ENCODE peak calls at places on chromosomes 11 and 22, in six cellular contexts. One of them, this sample, is unnamed. For H3K4me1, the result is how much of the 10 kb centered on the place peaks cover.

GRCh38 chr22:40552070-40552469 is 84.4 kb downstream of the MRTFA start:
- DNase-seq in A549: no peak
- DNase-seq in adrenal gland: no peak
- DNase-seq in esophagus squamous epithelium: no peak
- DNase-seq in body of pancreas: no peak
- DNase-seq in heart left ventricle: peak
- DNase-seq in this sample: no peak

GRCh38 chr22:30876925-30877553 is 91.5 kb downstream of the MORC2 start:
- DNase-seq in A549: no peak
- DNase-seq in adrenal gland: peak
- DNase-seq in esophagus squamous epithelium: no peak
- DNase-seq in body of pancreas: peak
- DNase-seq in heart left ventricle: peak
- DNase-seq in this sample: peak

GRCh38 chr11:94794287-94795168 is 26.4 kb downstream of the AMOTL1 start:
- DNase-seq in A549: peak
- DNase-seq in adrenal gland: peak
- DNase-seq in esophagus squamous epithelium: no peak
- DNase-seq in body of pancreas: peak
- DNase-seq in heart left ventricle: peak
- DNase-seq in this sample: no peak

GRCh38 chr11:103959279-103959930 is 77.0 kb upstream of the DDI1 start:
- DNase-seq in A549: peak
- DNase-seq in adrenal gland: no peak
- DNase-seq in esophagus squamous epithelium: no peak
- DNase-seq in body of pancreas: no peak
- DNase-seq in heart left ventricle: no peak
- DNase-seq in this sample: no peak

GRCh38 chr22:40396882-40397281 is 26.5 kb downstream of the SGSM3 start:
- DNase-seq in A549: no peak
- DNase-seq in adrenal gland: no peak
- DNase-seq in esophagus squamous epithelium: no peak
- DNase-seq in body of pancreas: peak
- DNase-seq in heart left ventricle: no peak
- DNase-seq in this sample: no peak

GRCh38 chr11:109865558-109866186 is 227.5 kb upstream of the ZC3H12C start:
- DNase-seq in A549: peak
- DNase-seq in adrenal gland: peak
- DNase-seq in esophagus squamous epithelium: no peak
- DNase-seq in body of pancreas: peak
- DNase-seq in heart left ventricle: no peak
- DNase-seq in this sample: no peak

GRCh38 chr11:68525930-68526329 is 65.4 kb downstream of the PPP6R3 start:
- DNase-seq in A549: no peak
- DNase-seq in adrenal gland: no peak
- DNase-seq in esophagus squamous epithelium: no peak
- DNase-seq in body of pancreas: no peak
- DNase-seq in heart left ventricle: no peak
- DNase-seq in this sample: no peak

GRCh38 chr22:46758867-46759290 is 3.6 kb upstream of the TBC1D22A start:
- DNase-seq in A549: peak
- DNase-seq in adrenal gland: peak
- DNase-seq in esophagus squamous epithelium: no peak
- DNase-seq in body of pancreas: peak
- DNase-seq in heart left ventricle: no peak
- DNase-seq in this sample: no peak

GRCh38 chr11:64687204-64687603 is 35.8 kb downstream of the NRXN2 start:
- DNase-seq in A549: no peak
- DNase-seq in adrenal gland: peak
- DNase-seq in esophagus squamous epithelium: no peak
- DNase-seq in body of pancreas: peak
- DNase-seq in heart left ventricle: peak
- DNase-seq in this sample: peak

GRCh38 chr11:114168691-114169090 is 109.2 kb downstream of the ZBTB16 start:
- DNase-seq in A549: no peak
- DNase-seq in adrenal gland: no peak
- DNase-seq in esophagus squamous epithelium: no peak
- DNase-seq in body of pancreas: peak
- DNase-seq in heart left ventricle: no peak
- DNase-seq in this sample: peak

GRCh38 chr11:126319374-126319740 is 15.5 kb downstream of the DCPS start:
- DNase-seq in A549: no peak
- DNase-seq in adrenal gland: no peak
- DNase-seq in esophagus squamous epithelium: no peak
- DNase-seq in body of pancreas: no peak
- DNase-seq in heart left ventricle: no peak
- DNase-seq in this sample: no peak

GRCh38 chr22:21659864-21660525 is 5.8 kb upstream of the PPIL2 start:
- DNase-seq in A549: no peak
- DNase-seq in adrenal gland: no peak
- DNase-seq in esophagus squamous epithelium: no peak
- DNase-seq in body of pancreas: no peak
- DNase-seq in heart left ventricle: no peak
- DNase-seq in this sample: no peak

DNA sequence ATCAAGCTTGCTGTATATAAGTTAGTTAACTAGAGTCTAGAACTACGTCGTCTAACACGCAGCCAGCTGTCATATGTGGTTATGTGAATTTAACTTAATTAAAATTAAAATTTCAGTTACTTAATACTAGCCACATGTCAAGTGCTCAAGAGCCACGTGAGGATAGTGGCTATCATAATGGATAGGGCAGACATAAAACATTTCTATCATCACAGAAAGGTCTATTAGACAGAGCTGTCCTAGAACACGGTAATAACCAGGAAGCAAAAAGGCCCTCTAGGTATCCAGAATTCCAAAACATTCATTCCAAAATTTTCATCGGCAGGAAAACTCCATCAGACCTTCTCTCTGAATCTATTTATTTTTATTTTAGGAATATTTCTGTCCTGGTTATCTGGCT is 123.9 kb downstream of the RBFOX2 start:
- DNase-seq in A549: no peak
- DNase-seq in adrenal gland: no peak
- DNase-seq in esophagus squamous epithelium: no peak
- DNase-seq in body of pancreas: no peak
- DNase-seq in heart left ventricle: no peak
- DNase-seq in this sample: no peak
- H3K4me1 ChIP-seq in A549: under half
- H3K4me1 ChIP-seq in adrenal gland: under half
- H3K4me1 ChIP-seq in esophagus squamous epithelium: under half
- H3K4me1 ChIP-seq in body of pancreas: under half
- H3K4me1 ChIP-seq in heart left ventricle: under half
- H3K4me1 ChIP-seq in this sample: under half

GRCh38 chr22:43493297-43493696 is 81.5 kb downstream of the MPPED1 start:
- DNase-seq in A549: no peak
- DNase-seq in adrenal gland: no peak
- DNase-seq in esophagus squamous epithelium: no peak
- DNase-seq in body of pancreas: no peak
- DNase-seq in heart left ventricle: no peak
- DNase-seq in this sample: no peak

GRCh38 chr22:43491177-43491576 is 79.4 kb downstream of the MPPED1 start:
- DNase-seq in A549: no peak
- DNase-seq in adrenal gland: no peak
- DNase-seq in esophagus squamous epithelium: no peak
- DNase-seq in body of pancreas: no peak
- DNase-seq in heart left ventricle: no peak
- DNase-seq in this sample: no peak

GRCh38 chr22:43490311-43490710 is 78.5 kb downstream of the MPPED1 start:
- DNase-seq in A549: no peak
- DNase-seq in adrenal gland: no peak
- DNase-seq in esophagus squamous epithelium: no peak
- DNase-seq in body of pancreas: no peak
- DNase-seq in heart left ventricle: no peak
- DNase-seq in this sample: no peak

GRCh38 chr22:43488937-43489336 is 77.1 kb downstream of the MPPED1 start:
- DNase-seq in A549: no peak
- DNase-seq in adrenal gland: no peak
- DNase-seq in esophagus squamous epithelium: no peak
- DNase-seq in body of pancreas: no peak
- DNase-seq in heart left ventricle: no peak
- DNase-seq in this sample: no peak

GRCh38 chr22:43491737-43492136 is 79.9 kb downstream of the MPPED1 start:
- DNase-seq in A549: no peak
- DNase-seq in adrenal gland: no peak
- DNase-seq in esophagus squamous epithelium: no peak
- DNase-seq in body of pancreas: no peak
- DNase-seq in heart left ventricle: no peak
- DNase-seq in this sample: no peak
- TF ChIP-seq CTCF in A549: no peak
- TF ChIP-seq CTCF in adrenal gland: no peak
- TF ChIP-seq CTCF in esophagus squamous epithelium: no peak
- TF ChIP-seq CTCF in body of pancreas: no peak
- TF ChIP-seq CTCF in heart left ventricle: no peak
- TF ChIP-seq CTCF in this sample: no peak

GRCh38 chr11:119207607-119208006 is 1.5 kb downstream of the CBL start:
- DNase-seq in A549: no peak
- DNase-seq in adrenal gland: no peak
- DNase-seq in esophagus squamous epithelium: no peak
- DNase-seq in body of pancreas: no peak
- DNase-seq in heart left ventricle: no peak
- DNase-seq in this sample: no peak

GRCh38 chr11:119207300-119207570 is 1.1 kb downstream of the CBL start:
- DNase-seq in A549: no peak
- DNase-seq in adrenal gland: no peak
- DNase-seq in esophagus squamous epithelium: no peak
- DNase-seq in body of pancreas: no peak
- DNase-seq in heart left ventricle: no peak
- DNase-seq in this sample: no peak

GRCh38 chr11:119206512-119207299 is 567 bp downstream of the CBL start:
- DNase-seq in A549: no peak
- DNase-seq in adrenal gland: peak
- DNase-seq in esophagus squamous epithelium: peak
- DNase-seq in body of pancreas: peak
- DNase-seq in heart left ventricle: peak
- DNase-seq in this sample: no peak

GRCh38 chr11:119205080-119205479 is 1.1 kb upstream of the CBL start:
- DNase-seq in A549: no peak
- DNase-seq in adrenal gland: peak
- DNase-seq in esophagus squamous epithelium: no peak
- DNase-seq in body of pancreas: peak
- DNase-seq in heart left ventricle: no peak
- DNase-seq in this sample: no peak

GRCh38 chr11:119205574-119206511 is at the start of gene CBL:
- DNase-seq in A549: peak
- DNase-seq in adrenal gland: peak
- DNase-seq in esophagus squamous epithelium: peak
- DNase-seq in body of pancreas: peak
- DNase-seq in heart left ventricle: peak
- DNase-seq in this sample: peak
- TF ChIP-seq POLR2A in A549: peak
- TF ChIP-seq POLR2A in adrenal gland: peak
- TF ChIP-seq POLR2A in esophagus squamous epithelium: no peak
- TF ChIP-seq POLR2A in body of pancreas: peak
- TF ChIP-seq POLR2A in heart left ventricle: peak
- TF ChIP-seq POLR2A in this sample: peak

DNA sequence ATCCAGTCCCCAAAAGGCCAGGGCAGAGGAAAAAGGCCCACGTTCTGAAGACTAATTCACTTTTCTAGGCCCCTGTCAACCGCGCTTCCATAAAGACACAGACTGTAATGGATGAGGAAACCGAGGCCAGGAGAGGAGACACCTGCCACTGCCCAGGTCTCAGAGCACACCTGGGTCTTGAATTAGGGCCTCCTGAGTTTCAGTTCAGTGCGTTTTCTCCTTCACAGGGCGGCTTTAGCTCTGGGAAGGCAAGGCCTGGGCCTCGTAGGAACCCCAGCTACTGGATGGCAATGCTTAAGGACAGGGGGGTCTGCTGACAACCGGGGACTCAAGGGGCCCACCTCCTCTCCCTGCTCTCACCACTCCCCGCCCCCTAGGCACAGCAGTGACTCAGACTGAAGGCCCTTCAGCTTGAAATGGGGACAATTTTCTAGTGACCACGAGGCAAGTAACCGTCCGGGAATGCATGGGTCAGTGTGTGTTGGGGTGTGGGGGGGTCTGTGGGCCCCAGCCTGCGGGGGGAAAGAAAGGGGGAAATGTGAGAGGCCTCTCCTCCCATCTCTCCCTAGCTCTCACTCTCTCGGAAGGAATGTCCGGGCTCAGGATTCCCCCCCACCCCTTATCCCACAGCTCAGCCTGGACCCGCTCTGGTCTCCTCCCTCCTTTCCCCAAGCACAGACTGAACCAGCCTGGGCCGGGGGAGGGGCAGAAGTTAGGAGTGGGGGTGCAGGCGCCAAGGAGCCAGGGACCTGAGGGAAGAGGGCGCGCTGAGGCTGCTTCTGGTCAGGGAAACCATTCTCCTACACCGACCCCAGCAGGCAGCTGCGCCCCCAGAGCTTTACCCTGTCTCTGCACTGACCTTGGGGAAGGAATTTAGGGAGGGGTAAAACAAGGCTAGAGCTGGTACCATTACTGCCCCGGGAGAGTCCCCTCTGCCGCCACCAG is 17.2 kb downstream of the CREB3L1 start:
- DNase-seq in A549: no peak
- DNase-seq in adrenal gland: peak
- DNase-seq in esophagus squamous epithelium: no peak
- DNase-seq in body of pancreas: no peak
- DNase-seq in heart left ventricle: no peak
- DNase-seq in this sample: no peak
- H3K4me1 ChIP-seq in A549: half or more
- H3K4me1 ChIP-seq in adrenal gland: half or more
- H3K4me1 ChIP-seq in esophagus squamous epithelium: under half
- H3K4me1 ChIP-seq in body of pancreas: under half
- H3K4me1 ChIP-seq in heart left ventricle: under half
- H3K4me1 ChIP-seq in this sample: under half

GRCh38 chr11:10443152-10443551 is 11.9 kb upstream of the AMPD3 start:
- DNase-seq in A549: no peak
- DNase-seq in adrenal gland: no peak
- DNase-seq in esophagus squamous epithelium: no peak
- DNase-seq in body of pancreas: no peak
- DNase-seq in heart left ventricle: no peak
- DNase-seq in this sample: no peak
- TF ChIP-seq CTCF in A549: no peak
- TF ChIP-seq CTCF in adrenal gland: no peak
- TF ChIP-seq CTCF in esophagus squamous epithelium: no peak
- TF ChIP-seq CTCF in body of pancreas: no peak
- TF ChIP-seq CTCF in heart left ventricle: no peak
- TF ChIP-seq CTCF in this sample: no peak

This sample was measured in tibial nerve.